ENCODE peak calls at places on chromosomes 16 and 17, in nine cellular contexts. X is stimulated activated naive B cell treated with anti-CD40 and anti-IgM and Interleukin-4, amounts not matched to agents 10 μg/mL and 1 μg/mL and 100 μg/mL, for 72 hours; P is activated effector memory CD4-positive, alpha-beta T cell treated with anti-CD3 and anti-CD28 coated beads, Interleukin-2, amount 50 U/mL, for 16 hours; T is fibroblast of mammary gland; K is GF-D8; Y is DMS153; J is activated CD8-positive, alpha-beta T cell treated with anti-CD3 and anti-CD28 coated beads, Interleukin-2, amount 10 ng/mL, durations not matched to agents 7 days and 5 days; O is cardiac muscle cell; L is amniotic stem cell. G is an unnamed sample.

GRCh38 chr17:76844485-76844829 is 23.7 kb upstream of the MGAT5B start:
- DNase-seq in O (no peak), K (no peak), Y (no peak), P (no peak), T (no peak), X (no peak), L (no peak), J (no peak), G (no peak)

GRCh38 chr16:50372611-50373344 is 4.0 kb upstream of the BRD7 start:
- DNase-seq in X (no peak), J (no peak), L (no peak), P (no peak), Y (peak; percentile 9), T (peak; percentile 71), O (peak; percentile 49), K (no peak), G (no peak)

GRCh38 chr16:3968556-3968955 is 88.0 kb upstream of the CREBBP start:
- DNase-seq in O (no peak), P (no peak), L (no peak), Y (no peak), K (no peak), T (no peak), X (no peak), J (no peak), G (no peak)

GRCh38 chr17:57349533-57350227 is 93.4 kb downstream of the MSI2 start:
- DNase-seq in J (no peak), L (no peak), Y (no peak), P (no peak), X (no peak), K (no peak), T (no peak), O (no peak), G (no peak)

GRCh38 chr17:61684172-61684571 is 93.2 kb upstream of the NACA2 start:
- DNase-seq in J (no peak), P (no peak), T (no peak), L (no peak), Y (no peak), O (no peak), X (no peak), K (no peak), G (no peak)

GRCh38 chr17:49422714-49423113 is 8.0 kb upstream of the PHB1 start:
- DNase-seq in T (no peak), L (no peak), X (no peak), O (no peak), P (no peak), K (no peak), J (no peak), Y (no peak), G (no peak)

GRCh38 chr16:52408197-52408845 is 138.6 kb downstream of the TOX3 start:
- DNase-seq in T (no peak), O (no peak), J (no peak), L (no peak), K (no peak), Y (no peak), X (no peak), P (no peak), G (no peak)

GRCh38 chr17:67390646-67391480 is 13.8 kb downstream of the PITPNC1 start:
- DNase-seq in X (peak; percentile 28), K (no peak), L (peak; percentile 74), O (no peak), Y (peak; percentile 53), T (peak; percentile 99), P (peak; percentile 83), J (peak; percentile 82), G (no peak)

GRCh38 chr16:85004587-85005205 is 6.6 kb downstream of the ZDHHC7 start:
- DNase-seq in P (no peak), O (no peak), L (peak; percentile 53), X (no peak), Y (no peak), K (no peak), J (no peak), T (peak; percentile 87), G (no peak)

GRCh38 chr16:3012246-3012645 is 477 bp upstream of the CLDN9 start:
- DNase-seq in K (no peak), J (no peak), P (no peak), X (no peak), O (no peak), L (no peak), Y (peak; percentile 51), T (no peak), G (no peak)

GRCh38 chr17:78044280-78044835 is 84.2 kb downstream of the TMC6 start:
- DNase-seq in J (no peak), X (no peak), Y (no peak), P (no peak), L (no peak), K (no peak), T (peak; percentile 34), O (no peak), G (no peak)

GRCh38 chr17:74446551-74447500 is 14.9 kb downstream of the GPRC5C start:
- DNase-seq in J (no peak), X (no peak), P (no peak), O (no peak), K (no peak), Y (no peak), T (peak; percentile 54), L (no peak), G (no peak)

GRCh38 chr17:76597156-76598003 is 11.7 kb upstream of the ST6GALNAC2 start:
- DNase-seq in J (no peak), O (no peak), L (no peak), P (peak; percentile 41), Y (peak; percentile 94), K (no peak), T (no peak), X (no peak), G (no peak)

GRCh38 chr17:49939318-49939717 is 29.7 kb upstream of the DLX4 start:
- DNase-seq in O (no peak), K (peak; percentile 0), P (no peak), Y (no peak), J (no peak), L (no peak), T (no peak), X (no peak), G (no peak)

GRCh38 chr16:68197250-68197649 is 38.7 kb downstream of the ESRP2 start:
- DNase-seq in X (no peak), J (no peak), O (no peak), L (no peak), K (no peak), T (peak; percentile 18), P (no peak), Y (no peak), G (no peak)

GRCh38 chr16:47724386-47724785 is 263.3 kb downstream of the PHKB start:
- DNase-seq in O (no peak), Y (no peak), J (no peak), T (no peak), X (no peak), L (no peak), P (no peak), K (no peak), G (no peak)

GRCh38 chr17:41891135-41892065 is 26.2 kb upstream of the KLHL11 start:
- DNase-seq in O (no peak), L (no peak), J (no peak), P (no peak), X (no peak), T (no peak), K (no peak), Y (no peak), G (no peak)

GRCh38 chr16:72927199-72928088 is 120.5 kb downstream of the ZFHX3 start:
- DNase-seq in P (no peak), Y (peak; percentile 98), O (no peak), L (no peak), J (no peak), K (peak; percentile 86), T (peak; percentile 95), X (no peak), G (no peak)

GRCh38 chr17:64146418-64147109 is 16.6 kb upstream of the ERN1 start:
- DNase-seq in T (peak; percentile 76), O (peak; percentile 77), X (peak; percentile 33), K (no peak), J (peak; percentile 53), P (peak; percentile 81), Y (peak; percentile 17), L (peak; percentile 21), G (no peak)

GRCh38 chr16:73054732-73055481 is 7.0 kb upstream of the ZFHX3 start:
- DNase-seq in O (no peak), T (peak; percentile 73), Y (peak; percentile 87), K (peak; percentile 6), J (no peak), L (no peak), P (no peak), X (no peak), G (peak; percentile 93)

GRCh38 chr17:77454560-77455095 is 313.9 kb downstream of the SEC14L1 start:
- DNase-seq in X (no peak), K (no peak), J (no peak), P (no peak), T (no peak), L (no peak), O (no peak), Y (no peak), G (no peak)

GRCh38 chr17:38403491-38403890 is 24.8 kb upstream of the ARHGAP23 start:
- DNase-seq in Y (no peak), P (no peak), T (peak; percentile 52), K (no peak), X (no peak), O (no peak), J (no peak), L (no peak), G (peak; percentile 45)

GRCh38 chr17:76560877-76561221 is 21.0 kb downstream of the PRCD start:
- DNase-seq in K (no peak), P (no peak), Y (no peak), X (no peak), J (no peak), L (no peak), O (no peak), T (no peak), G (no peak)

GRCh38 chr17:7056386-7056785 is 12.5 kb upstream of the SLC16A11 start:
- DNase-seq in K (no peak), P (no peak), O (no peak), L (no peak), Y (no peak), J (no peak), T (no peak), X (no peak), G (no peak)

GRCh38 chr16:1474047-1474446 is 781 bp downstream of the CLCN7 start:
- DNase-seq in O (no peak), Y (no peak), X (no peak), L (no peak), P (no peak), J (no peak), T (no peak), K (no peak), G (no peak)

GRCh38 chr16:88928405-88929375 is 48.3 kb downstream of the CBFA2T3 start:
- DNase-seq in L (no peak), K (no peak), J (no peak), Y (peak; percentile 73), P (no peak), X (no peak), O (no peak), T (no peak), G (no peak)

GRCh38 chr16:87945351-87946042 is 5.7 kb upstream of the BANP start:
- DNase-seq in J (peak; percentile 50), P (no peak), K (no peak), L (no peak), T (peak; percentile 87), X (peak; percentile 49), Y (peak; percentile 80), O (peak; percentile 42), G (no peak)

GRCh38 chr16:52455549-52456277 is 91.2 kb downstream of the TOX3 start:
- DNase-seq in P (no peak), K (no peak), X (no peak), J (no peak), T (no peak), L (no peak), Y (no peak), O (no peak), G (no peak)

GRCh38 chr17:1107777-1108559 is 71.8 kb downstream of the ABR start:
- DNase-seq in X (no peak), P (peak; percentile 68), J (peak; percentile 35), L (no peak), K (no peak), O (no peak), T (no peak), Y (no peak), G (no peak)

GRCh38 chr16:28951410-28951943 is 740 bp downstream of the NFATC2IP start:
- DNase-seq in X (no peak), P (no peak), L (no peak), T (no peak), K (no peak), J (peak; percentile 55), Y (no peak), O (no peak), G (no peak)

GRCh38 chr17:58764373-58764772 is 8.7 kb downstream of the PPM1E start:
- DNase-seq in Y (no peak), T (no peak), X (no peak), K (no peak), O (no peak), J (no peak), L (no peak), P (no peak), G (no peak)